ENCODE peak calls at places on chromosome 3, in six cellular contexts. V is left lung, K is A549, Y is upper lobe of right lung, E is NT2/D1, R is iPS DF 6.9. D is an unnamed sample.

GRCh38 chr3:18951333-18951732 is 197.0 kb upstream of the KCNH8 start:
- DNase-seq in Y (no peak), E (no peak), V (no peak), R (no peak), K (no peak), D (no peak)

GRCh38 chr3:153641321-153641720 is 479.3 kb downstream of the RAP2B start:
- DNase-seq in E (peak; percentile 5), K (no peak), Y (no peak), R (no peak), V (no peak), D (no peak)

GRCh38 chr3:19948192-19948591 is 1.3 kb downstream of the RAB5A start:
- DNase-seq in E (no peak), Y (no peak), K (no peak), R (no peak), V (no peak), D (no peak)

GRCh38 chr3:377158-377561 is 180.6 kb downstream of the CHL1 start:
- DNase-seq in Y (no peak), E (no peak), V (no peak), K (peak; percentile 50), R (no peak), D (no peak)

GRCh38 chr3:64388886-64389285 is 163.6 kb upstream of the PRICKLE2 start:
- DNase-seq in Y (no peak), V (no peak), R (no peak), K (no peak), E (no peak), D (no peak)

GRCh38 chr3:186742618-186743335 is 25.6 kb downstream of the KNG1 start:
- DNase-seq in V (no peak), E (no peak), R (no peak), K (peak; percentile 46), Y (no peak), D (no peak)

GRCh38 chr3:188362405-188362831 is 208.5 kb downstream of the LPP start:
- DNase-seq in R (no peak), K (peak; percentile 91), V (no peak), E (no peak), Y (no peak), D (no peak)

GRCh38 chr3:113242091-113242581 is 30.8 kb downstream of the BOC start:
- DNase-seq in K (no peak), Y (no peak), E (no peak), R (no peak), V (no peak), D (no peak)

GRCh38 chr3:119296723-119297122 is 2.5 kb downstream of the ARHGAP31 start:
- DNase-seq in K (no peak), E (no peak), V (no peak), R (no peak), Y (no peak), D (no peak)

GRCh38 chr3:39178553-39178952 is 13.8 kb downstream of the XIRP1 start:
- DNase-seq in Y (no peak), E (no peak), R (no peak), V (no peak), K (no peak), D (no peak)

GRCh38 chr3:100099621-100100020 is 14.7 kb downstream of the FILIP1L start:
- DNase-seq in E (no peak), Y (no peak), V (no peak), R (no peak), K (no peak), D (no peak)
- H3K4me1 ChIP-seq in E (no peaks in the 10 kb centered on the region), Y (peaks cover 28% of the 10 kb centered on the region), V (peaks cover 25% of the 10 kb centered on the region), R (no peaks in the 10 kb centered on the region), K (peaks cover 4% of the 10 kb centered on the region), D (peaks cover 8% of the 10 kb centered on the region)

DNA sequence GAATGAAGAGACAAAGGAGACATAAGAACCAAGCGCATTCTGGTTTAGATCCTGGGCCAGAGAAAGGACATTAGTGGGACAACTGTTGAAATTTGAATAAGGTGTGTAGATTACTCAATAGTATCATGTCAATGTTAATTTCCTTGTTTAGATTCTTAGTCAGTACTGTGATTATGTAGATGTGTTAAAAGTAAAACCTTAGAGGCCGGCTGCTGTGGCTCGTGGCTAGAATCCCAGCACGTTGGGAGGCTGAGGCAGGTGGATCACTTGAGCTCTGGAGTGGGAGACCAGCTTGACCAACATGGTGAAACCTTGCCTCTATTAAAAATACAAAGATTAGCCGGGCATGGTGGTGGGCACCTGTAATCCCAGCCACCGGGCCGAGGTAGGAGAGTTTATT is 26.7 kb downstream of the CYP8B1 start:
- DNase-seq in K (no peak), Y (no peak), E (no peak), V (no peak), R (no peak), D (no peak)
- H3K4me3 ChIP-seq in K (no peak overlapping the region), Y (no peak overlapping the region), E (no peak overlapping the region), V (no peak overlapping the region), R (no peak overlapping the region), D (no peak overlapping the region)

DNA sequence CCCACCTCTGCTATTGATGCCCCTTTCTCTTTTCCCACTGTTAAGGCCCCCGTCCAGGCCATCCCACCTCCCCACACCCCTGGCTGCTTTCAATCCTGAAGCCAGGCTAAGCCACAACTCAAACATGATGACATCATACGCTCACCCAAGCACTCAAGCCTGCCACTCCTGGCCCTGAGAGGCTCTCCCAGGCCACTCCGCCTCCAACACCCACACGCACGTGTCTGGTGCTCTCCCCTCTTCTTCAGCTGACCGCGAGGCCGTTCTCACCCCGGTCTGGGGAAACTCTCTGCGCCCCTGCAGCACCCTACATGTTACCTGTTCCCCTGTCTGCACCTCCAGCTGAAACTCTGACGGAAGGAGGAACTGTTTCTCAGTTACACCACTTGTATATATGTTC is 6.2 kb downstream of the ZXDC start:
- DNase-seq in E (no peak), Y (peak; percentile 82), K (no peak), R (no peak), V (peak; percentile 74), D (no peak)
- H3K4me1 ChIP-seq in E (peaks cover 11% of the 10 kb centered on the region), Y (peaks cover 67% of the 10 kb centered on the region), K (peaks cover 26% of the 10 kb centered on the region), R (no peaks in the 10 kb centered on the region), V (peaks cover 40% of the 10 kb centered on the region), D (peaks cover 17% of the 10 kb centered on the region)

GRCh38 chr3:54320376-54320775 is 198.0 kb downstream of the CACNA2D3 start:
- DNase-seq in R (no peak), E (no peak), K (peak; percentile 3), V (no peak), Y (no peak), D (no peak)

GRCh38 chr3:54321515-54321914 is 199.2 kb downstream of the CACNA2D3 start:
- DNase-seq in E (no peak), R (no peak), K (no peak), V (no peak), Y (no peak), D (peak; percentile 16)

GRCh38 chr3:54324069-54324468 is 201.7 kb downstream of the CACNA2D3 start:
- DNase-seq in R (no peak), E (no peak), Y (no peak), V (no peak), K (no peak), D (no peak)

GRCh38 chr3:54326951-54327350 is 204.6 kb downstream of the CACNA2D3 start:
- DNase-seq in Y (no peak), V (no peak), K (no peak), R (no peak), E (no peak), D (no peak)

GRCh38 chr3:54322354-54322753 is 200.0 kb downstream of the CACNA2D3 start:
- DNase-seq in E (no peak), R (no peak), K (peak; percentile 5), V (no peak), Y (no peak), D (peak; percentile 52)
- H3K4me3 ChIP-seq in E (no peak overlapping the region), R (no peak overlapping the region), K (no peak overlapping the region), V (no peak overlapping the region), Y (no peak overlapping the region), D (no peak overlapping the region)

D was measured in mucosa of descending colon.